ENCODE peak calls at places on chromosomes 7 and 10, in ten cellular contexts. I, U, J, P, Q, B, M, O, G and Z are unnamed samples.

GRCh38 chr10:60281792-60282353 is 107.8 kb downstream of the ANK3 start:
- DNase-seq in I (no peak), U (no peak), J (no peak), P (peak), Q (no peak), B (no peak), M (no peak), O (peak), G (no peak), Z (no peak)

GRCh38 chr7:2537981-2538851 is 17.1 kb downstream of the BRAT1 start:
- DNase-seq in I (no peak), U (no peak), J (no peak), P (no peak), Q (no peak), B (no peak), M (no peak), O (no peak), G (no peak), Z (no peak)

GRCh38 chr10:1399431-1400120 is 337.7 kb downstream of the ADARB2 start:
- DNase-seq in I (no peak), U (no peak), J (no peak), P (no peak), Q (no peak), B (no peak), M (no peak), O (no peak), G (peak), Z (no peak)

GRCh38 chr10:35378547-35379210 is 42.4 kb downstream of the CCNY start:
- DNase-seq in I (no peak), U (no peak), J (no peak), P (peak), Q (peak), B (no peak), M (no peak), O (peak), G (no peak), Z (no peak)

GRCh38 chr7:21550821-21551531 is 8.1 kb downstream of the DNAH11 start:
- DNase-seq in I (peak), U (no peak), J (no peak), P (peak), Q (no peak), B (no peak), M (no peak), O (no peak), G (no peak), Z (no peak)

GRCh38 chr7:77531038-77531437 is 6.1 kb upstream of the PTPN12 start:
- DNase-seq in I (no peak), U (no peak), J (peak), P (no peak), Q (no peak), B (no peak), M (no peak), O (no peak), G (no peak), Z (no peak)

GRCh38 chr10:676178-676577 is 13.3 kb downstream of the DIP2C start:
- DNase-seq in I (no peak), U (no peak), J (no peak), P (no peak), Q (no peak), B (no peak), M (no peak), O (no peak), G (no peak), Z (no peak)

GRCh38 chr7:101820703-101821102 is 3.3 kb downstream of the CUX1 start:
- DNase-seq in I (no peak), U (no peak), J (no peak), P (no peak), Q (no peak), B (no peak), M (no peak), O (no peak), G (no peak), Z (peak)

GRCh38 chr7:108156897-108157605 is 26.9 kb upstream of the LAMB4 start:
- DNase-seq in I (no peak), U (no peak), J (no peak), P (peak), Q (no peak), B (no peak), M (no peak), O (no peak), G (no peak), Z (no peak)

GRCh38 chr10:86209726-86210125 is 156.9 kb downstream of the GRID1 start:
- DNase-seq in I (no peak), U (no peak), J (no peak), P (no peak), Q (no peak), B (no peak), M (no peak), O (no peak), G (no peak), Z (no peak)

DNA sequence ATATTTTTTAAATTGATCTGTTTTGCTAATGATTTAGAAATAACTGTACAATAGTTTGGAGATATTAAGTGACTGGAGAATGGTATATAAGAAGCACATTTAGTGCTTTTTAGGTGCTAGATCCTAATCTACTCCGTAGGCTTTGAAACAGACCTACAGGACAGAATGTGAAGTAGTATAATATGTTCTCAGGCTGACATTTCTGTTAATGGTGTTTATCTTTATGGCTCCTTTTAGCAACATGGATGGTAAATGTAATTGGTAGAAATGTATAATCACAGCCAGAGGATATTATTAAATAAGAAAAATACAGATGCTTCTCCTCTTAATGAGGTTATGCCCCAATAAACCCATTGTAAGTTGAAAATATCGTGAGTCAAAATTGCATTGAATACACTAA is 30.6 kb upstream of the CCDC7 start:
- DNase-seq in I (no peak), U (no peak), J (no peak), P (no peak), Q (no peak), B (no peak), M (no peak), O (no peak), G (no peak), Z (no peak)
- TF ChIP-seq CTCF in I (no peak), U (no peak), J (no peak), P (no peak), Q (no peak), B (no peak), M (no peak), O (no peak), G (no peak), Z (no peak)

GRCh38 chr7:95919574-95919973 is 147.2 kb downstream of the DYNC1I1 start:
- DNase-seq in I (no peak), U (no peak), J (no peak), P (peak), Q (no peak), B (no peak), M (no peak), O (no peak), G (no peak), Z (no peak)
- TF ChIP-seq CTCF in I (no peak), U (no peak), J (no peak), P (peak), Q (peak), B (no peak), M (no peak), O (no peak), G (no peak), Z (no peak)

GRCh38 chr7:130084037-130084875 is 13.9 kb downstream of the KLHDC10 start:
- DNase-seq in I (no peak), U (no peak), J (no peak), P (peak), Q (peak), B (no peak), M (no peak), O (peak), G (no peak), Z (no peak)
- TF ChIP-seq CTCF in I (no peak), U (peak), J (peak), P (peak), Q (peak), B (no peak), M (peak), O (peak), G (no peak), Z (peak)

DNA sequence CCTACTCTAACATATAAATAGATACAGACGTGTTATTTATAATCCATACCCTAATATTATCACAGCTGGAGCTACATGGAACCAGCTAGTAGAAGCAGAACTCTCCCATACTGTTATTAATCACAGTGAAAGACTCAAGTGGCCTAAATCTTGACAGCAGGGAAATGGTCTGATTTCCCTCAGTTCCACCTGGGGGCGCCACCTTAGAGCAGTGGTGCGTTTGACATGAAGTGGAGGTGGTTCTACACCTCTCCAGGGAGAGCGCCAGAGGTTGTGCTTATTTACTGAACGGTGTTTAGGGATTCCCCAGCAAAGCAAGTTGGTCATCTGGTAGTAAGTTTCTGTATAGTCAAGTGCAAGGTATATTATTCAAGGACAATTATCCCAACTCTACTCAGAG is 17.6 kb downstream of the DNTT start:
- DNase-seq in I (no peak), U (no peak), J (no peak), P (no peak), Q (no peak), B (no peak), M (no peak), O (no peak), G (no peak), Z (no peak)
- TF ChIP-seq CTCF in I (no peak), U (no peak), J (no peak), P (no peak), Q (no peak), B (no peak), M (peak), O (no peak), G (no peak), Z (no peak)